ENCODE peak calls at places on chromosomes 13 and 19, in ten cellular contexts. X is heart right ventricle; R is body of pancreas; V is adrenal gland; W is IMR-90; D is K562; P is OCI-LY7; I is breast epithelium; M is CD8-positive, alpha-beta T cell; Y is transverse colon. G is an unnamed sample. For H3K4me1, the result is how much of the 10 kb centered on the place peaks cover.

GRCh38 chr13:33328691-33329090 is 43.1 kb upstream of the STARD13 start:
- DNase-seq in X (no peak), R (no peak), V (no peak), W (no peak), D (no peak), P (no peak), I (no peak), M (no peak), Y (no peak), G (peak)

GRCh38 chr13:75803982-75804381 is 167.9 kb downstream of the LMO7 start:
- DNase-seq in X (peak), R (no peak), V (no peak), W (no peak), D (no peak), P (no peak), I (no peak), M (no peak), Y (no peak), G (no peak)

GRCh38 chr13:48333976-48334375 is 30.4 kb downstream of the RB1 start:
- DNase-seq in X (no peak), R (no peak), V (no peak), W (peak), D (no peak), P (no peak), I (no peak), M (no peak), Y (no peak), G (no peak)

GRCh38 chr19:43681826-43682225 is 11.9 kb upstream of the PLAUR start:
- DNase-seq in X (no peak), R (no peak), V (no peak), W (no peak), D (no peak), P (no peak), I (no peak), M (no peak), Y (no peak), G (no peak)

GRCh38 chr19:50739132-50739746 is 16.1 kb downstream of the CLEC11A start:
- DNase-seq in X (no peak), R (no peak), V (no peak), W (no peak), D (no peak), P (no peak), I (no peak), M (no peak), Y (no peak), G (no peak)

GRCh38 chr13:109576331-109576813 is 210.0 kb downstream of the IRS2 start:
- DNase-seq in X (no peak), R (no peak), V (no peak), W (no peak), D (no peak), P (no peak), I (no peak), M (no peak), Y (peak), G (no peak)

GRCh38 chr19:12985049-12985776 is 10.1 kb upstream of the NFIX start:
- DNase-seq in X (peak), R (peak), V (peak), W (peak), D (peak), P (no peak), I (no peak), M (peak), Y (peak), G (no peak)

GRCh38 chr19:39304185-39304513 is 7.9 kb downstream of the IFNL1 start:
- DNase-seq in X (no peak), R (no peak), V (no peak), W (no peak), D (no peak), P (no peak), I (no peak), M (no peak), Y (no peak), G (no peak)

GRCh38 chr19:46198756-46199155 is 30.8 kb upstream of the IGFL1 start:
- DNase-seq in X (no peak), R (no peak), V (peak), W (no peak), D (no peak), P (no peak), I (no peak), M (no peak), Y (no peak), G (no peak)

GRCh38 chr19:55640043-55640576 is 692 bp upstream of the ZNF580 start:
- DNase-seq in X (peak), R (peak), V (peak), W (peak), D (peak), P (peak), I (peak), M (peak), Y (peak), G (peak)

GRCh38 chr13:79432086-79432485 is 26.0 kb upstream of the RBM26 start:
- DNase-seq in X (no peak), R (no peak), V (no peak), W (no peak), D (no peak), P (no peak), I (no peak), M (no peak), Y (no peak), G (no peak)

GRCh38 chr13:35923347-35923746 is 207.8 kb downstream of the DCLK1 start:
- DNase-seq in X (peak), R (no peak), V (peak), W (peak), D (no peak), P (no peak), I (no peak), M (no peak), Y (no peak), G (no peak)

GRCh38 chr19:12766051-12766521 is 9.3 kb downstream of the HOOK2 start:
- DNase-seq in X (peak), R (peak), V (peak), W (peak), D (peak), P (peak), I (peak), M (peak), Y (peak), G (peak)

GRCh38 chr13:82717249-82717648 is 1165.0 kb downstream of the SLITRK1 start:
- DNase-seq in X (no peak), R (no peak), V (no peak), W (peak), D (no peak), P (no peak), I (no peak), M (no peak), Y (no peak), G (no peak)

GRCh38 chr19:19257137-19257536 is 16.0 kb downstream of the TM6SF2 start:
- DNase-seq in X (no peak), R (no peak), V (no peak), W (no peak), D (no peak), P (no peak), I (no peak), M (no peak), Y (no peak), G (no peak)

GRCh38 chr13:42181381-42181953 is 90.5 kb upstream of the AKAP11 start:
- DNase-seq in X (no peak), R (no peak), V (no peak), W (no peak), D (no peak), P (no peak), I (no peak), M (no peak), Y (no peak), G (no peak)

GRCh38 chr13:84588023-84588422 is 705.7 kb upstream of the SLITRK1 start:
- DNase-seq in X (no peak), R (no peak), V (no peak), W (no peak), D (no peak), P (no peak), I (no peak), M (no peak), Y (no peak), G (no peak)

GRCh38 chr19:8575467-8575997 is 1.7 kb downstream of the MYO1F start:
- DNase-seq in X (no peak), R (no peak), V (peak), W (peak), D (peak), P (no peak), I (no peak), M (peak), Y (peak), G (no peak)

GRCh38 chr19:34662919-34663318 is 14.0 kb downstream of the SCGB2B2 start:
- DNase-seq in X (no peak), R (peak), V (no peak), W (no peak), D (peak), P (peak), I (no peak), M (peak), Y (no peak), G (no peak)

GRCh38 chr13:92510416-92510815 is 716.2 kb upstream of the GPC6 start:
- DNase-seq in X (no peak), R (no peak), V (no peak), W (peak), D (no peak), P (peak), I (no peak), M (no peak), Y (no peak), G (no peak)

GRCh38 chr13:50845211-50845610 is 1.7 kb upstream of the DLEU7 start:
- DNase-seq in X (no peak), R (no peak), V (no peak), W (no peak), D (no peak), P (no peak), I (no peak), M (no peak), Y (no peak), G (no peak)

GRCh38 chr13:37835392-37835791 is 34.2 kb downstream of the TRPC4 start:
- DNase-seq in X (no peak), R (no peak), V (no peak), W (no peak), D (peak), P (peak), I (no peak), M (no peak), Y (no peak), G (no peak)

GRCh38 chr19:42246143-42246868 is 3.9 kb upstream of the GSK3A start:
- DNase-seq in X (peak), R (peak), V (peak), W (peak), D (peak), P (no peak), I (peak), M (no peak), Y (peak), G (peak)

GRCh38 chr13:41864658-41865057 is 96.3 kb downstream of the VWA8 start:
- DNase-seq in X (no peak), R (no peak), V (no peak), W (no peak), D (no peak), P (no peak), I (no peak), M (no peak), Y (no peak), G (peak)

GRCh38 chr13:93002071-93002470 is 224.5 kb upstream of the GPC6 start:
- DNase-seq in X (no peak), R (no peak), V (no peak), W (no peak), D (no peak), P (no peak), I (no peak), M (no peak), Y (no peak), G (no peak)

GRCh38 chr19:1489463-1489971 is 633 bp downstream of the PCSK4 start:
- DNase-seq in X (no peak), R (no peak), V (no peak), W (no peak), D (no peak), P (no peak), I (no peak), M (peak), Y (no peak), G (no peak)

GRCh38 chr13:44763604-44764311 is 187.6 kb upstream of the TSC22D1 start:
- DNase-seq in X (peak), R (peak), V (peak), W (no peak), D (no peak), P (no peak), I (peak), M (no peak), Y (peak), G (no peak)

GRCh38 chr19:608155-609000 is 18.7 kb downstream of the HCN2 start:
- DNase-seq in X (no peak), R (no peak), V (no peak), W (no peak), D (no peak), P (no peak), I (no peak), M (no peak), Y (no peak), G (no peak)

GRCh38 chr13:105709181-105709580 is 826.3 kb downstream of the EFNB2 start:
- DNase-seq in X (no peak), R (no peak), V (no peak), W (no peak), D (no peak), P (no peak), I (no peak), M (no peak), Y (no peak), G (no peak)

GRCh38 chr13:44012910-44013309 is 133.2 kb downstream of the LACC1 start:
- DNase-seq in X (no peak), R (no peak), V (no peak), W (no peak), D (no peak), P (no peak), I (no peak), M (no peak), Y (no peak), G (no peak)

GRCh38 chr19:15860522-15860921 is 37.4 kb downstream of the CYP4F2 start:
- DNase-seq in X (no peak), R (no peak), V (no peak), W (no peak), D (no peak), P (no peak), I (no peak), M (no peak), Y (no peak), G (no peak)

GRCh38 chr13:51764184-51765141 is 39.5 kb downstream of the DHRS12 start:
- DNase-seq in X (peak), R (peak), V (no peak), W (peak), D (no peak), P (no peak), I (no peak), M (peak), Y (peak), G (no peak)

GRCh38 chr13:32211788-32212187 is 103.4 kb downstream of the ZAR1L start:
- DNase-seq in X (no peak), R (no peak), V (no peak), W (peak), D (no peak), P (no peak), I (no peak), M (no peak), Y (no peak), G (no peak)

GRCh38 chr13:84265365-84265764 is 383.1 kb upstream of the SLITRK1 start:
- DNase-seq in X (no peak), R (no peak), V (no peak), W (no peak), D (no peak), P (no peak), I (no peak), M (no peak), Y (no peak), G (no peak)

GRCh38 chr13:84961023-84961422 is 838.2 kb downstream of the SLITRK6 start:
- DNase-seq in X (no peak), R (no peak), V (no peak), W (no peak), D (no peak), P (no peak), I (no peak), M (no peak), Y (no peak), G (no peak)

GRCh38 chr13:36872621-36873020 is 47.4 kb downstream of the SMAD9 start:
- DNase-seq in X (no peak), R (no peak), V (no peak), W (no peak), D (no peak), P (no peak), I (no peak), M (no peak), Y (peak), G (no peak)

GRCh38 chr19:4359627-4360000 is 16.3 kb downstream of the MPND start:
- DNase-seq in X (no peak), R (no peak), V (no peak), W (no peak), D (no peak), P (no peak), I (no peak), M (no peak), Y (no peak), G (no peak)

GRCh38 chr19:4357921-4358326 is 14.6 kb downstream of the MPND start:
- DNase-seq in X (no peak), R (no peak), V (no peak), W (no peak), D (no peak), P (no peak), I (no peak), M (no peak), Y (no peak), G (no peak)

GRCh38 chr19:4354897-4355296 is 11.5 kb downstream of the MPND start:
- DNase-seq in X (no peak), R (no peak), V (no peak), W (no peak), D (no peak), P (no peak), I (no peak), M (no peak), Y (no peak), G (no peak)

GRCh38 chr19:4358709-4359626 is 15.6 kb downstream of the MPND start:
- DNase-seq in X (no peak), R (no peak), V (no peak), W (no peak), D (no peak), P (no peak), I (no peak), M (no peak), Y (no peak), G (no peak)

GRCh38 chr19:4357095-4357797 is 13.9 kb downstream of the MPND start:
- DNase-seq in X (no peak), R (no peak), V (no peak), W (no peak), D (no peak), P (no peak), I (no peak), M (no peak), Y (no peak), G (no peak)
- TF ChIP-seq CTCF in X (no peak), R (no peak), V (no peak), W (no peak), D (no peak), P (no peak), I (no peak), M (no peak), Y (no peak), G (no peak)

DNA sequence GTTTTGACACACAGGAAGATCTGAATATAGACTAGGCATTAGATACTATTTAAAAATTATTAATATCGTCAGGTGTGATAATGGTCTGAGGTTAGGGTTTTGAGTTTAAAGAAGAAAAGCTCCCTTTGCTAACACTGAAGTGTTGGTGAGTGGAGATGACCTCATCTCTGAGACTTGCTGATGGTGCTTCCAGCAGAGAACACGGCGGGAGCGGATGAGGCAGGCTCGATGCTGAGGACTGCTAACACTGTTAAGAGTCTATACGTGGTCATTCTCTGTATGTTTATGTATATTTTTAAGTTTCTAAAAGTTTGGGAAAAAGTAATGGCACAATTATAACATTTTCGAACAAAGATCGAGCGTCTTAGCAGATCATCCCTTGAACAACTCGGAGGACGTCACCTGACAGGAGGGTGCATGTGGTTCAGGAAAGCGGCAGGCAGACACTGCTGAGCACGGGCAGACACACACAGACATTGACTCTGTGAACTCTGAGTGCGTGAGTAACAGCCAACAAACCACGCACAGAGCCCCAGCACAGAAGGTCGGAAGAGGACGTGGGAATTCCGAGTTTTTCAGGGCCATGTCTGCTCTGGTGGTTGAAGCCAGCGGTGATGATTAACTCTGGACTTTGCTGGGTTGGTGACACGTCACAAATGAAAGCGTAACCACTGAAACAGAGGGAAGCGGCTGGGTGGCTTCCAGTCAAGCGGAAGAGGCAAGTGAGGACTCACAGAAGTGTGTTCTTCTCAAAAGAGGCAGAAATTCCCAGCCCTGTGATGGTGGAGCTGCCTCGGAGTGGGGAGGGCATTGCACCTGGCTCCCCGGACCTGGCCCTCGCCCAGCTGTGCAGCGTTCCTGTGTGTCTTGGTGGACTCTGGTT is 91.9 kb upstream of the TEX29 start:
- DNase-seq in X (no peak), R (no peak), V (peak), W (peak), D (no peak), P (no peak), I (no peak), M (no peak), Y (no peak), G (no peak)
- H3K4me1 ChIP-seq in X (half or more), R (under half), V (under half), W (under half), D (under half), P (under half), I (under half), M (under half), Y (under half), G (under half)

DNA sequence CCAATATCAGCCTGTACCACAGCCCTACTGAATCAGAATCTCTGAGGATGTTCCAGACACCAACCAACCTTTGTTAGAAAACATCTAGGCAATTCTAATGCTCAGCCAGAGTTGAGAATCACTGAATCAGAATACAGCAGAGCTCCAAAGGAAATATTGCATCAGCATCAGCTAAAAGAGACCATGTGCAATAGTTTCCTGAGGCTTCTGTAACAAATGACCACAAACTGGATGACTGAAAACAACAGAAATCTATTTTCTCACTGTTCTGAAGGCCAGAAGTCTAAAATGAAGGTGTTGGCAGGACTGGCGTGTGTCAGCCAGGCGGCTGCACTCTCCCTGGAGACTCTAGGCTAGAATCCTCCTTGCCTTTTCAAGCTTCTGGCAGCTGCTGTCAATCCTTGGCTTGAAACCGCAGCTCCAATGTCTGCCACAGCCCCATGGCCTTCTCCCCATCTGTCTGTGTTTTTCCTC is 1.2 kb upstream of the DCT start:
- DNase-seq in X (no peak), R (no peak), V (no peak), W (peak), D (no peak), P (no peak), I (no peak), M (no peak), Y (no peak), G (no peak)
- H3K27ac ChIP-seq in X (no peak), R (no peak), V (no peak), W (no peak), D (no peak), P (no peak), I (no peak), M (no peak), Y (no peak), G (no peak)

GRCh38 chr19:6802336-6803035 is 30.0 kb downstream of the VAV1 start:
- DNase-seq in X (peak), R (no peak), V (peak), W (no peak), D (no peak), P (peak), I (no peak), M (peak), Y (peak), G (peak)
- TF ChIP-seq CTCF in X (no peak), R (no peak), V (no peak), W (no peak), D (no peak), P (peak), I (no peak), M (no peak), Y (no peak), G (no peak)

GRCh38 chr19:4374451-4375163 is 25.7 kb downstream of the SH3GL1 start:
- DNase-seq in X (peak), R (peak), V (peak), W (peak), D (peak), P (no peak), I (no peak), M (no peak), Y (peak), G (peak)
- H3K4me1 ChIP-seq in X (half or more), R (half or more), V (half or more), W (half or more), D (half or more), P (half or more), I (half or more), M (half or more), Y (half or more), G (half or more)